ENCODE peak calls at places on chromosomes 3 and 15, in six cellular contexts. D is SK-N-SH, E is K562, T is GM12892, U is GM12878, M is HepG2. A is an unnamed sample.

GRCh38 chr15:39157902-39158301 is 423.0 kb upstream of the THBS1 start:
- DNase-seq in U (no peak), M (no peak), D (no peak), T (no peak), E (no peak), A (no peak)

GRCh38 chr3:149625795-149626194 is 32.0 kb downstream of the WWTR1 start:
- DNase-seq in D (no peak), T (no peak), M (no peak), E (no peak), U (no peak), A (no peak)

GRCh38 chr3:184110316-184110725 is 13.5 kb downstream of the HTR3E start:
- DNase-seq in T (no peak), D (no peak), U (no peak), M (peak; percentile 50), E (no peak), A (no peak)

GRCh38 chr3:149657796-149658443 is at the start of gene WWTR1:
- DNase-seq in D (peak; percentile 80), U (peak; percentile 54), T (peak; percentile 62), E (no peak), M (peak; percentile 93), A (peak; percentile 55)

GRCh38 chr15:91535856-91536500 is 317.5 kb upstream of the SLCO3A1 start:
- DNase-seq in U (no peak), M (no peak), D (no peak), T (no peak), E (no peak), A (no peak)

GRCh38 chr3:89577517-89578252 is 470.3 kb downstream of the EPHA3 start:
- DNase-seq in U (no peak), M (peak; percentile 13), T (no peak), D (no peak), E (no peak), A (no peak)

GRCh38 chr3:54427501-54427900 is 305.1 kb downstream of the CACNA2D3 start:
- DNase-seq in T (no peak), E (no peak), M (no peak), D (no peak), U (no peak), A (no peak)

GRCh38 chr15:100918690-100919480 is at the start of gene LRRK1:
- DNase-seq in D (peak; percentile 83), M (no peak), T (peak; percentile 60), E (peak; percentile 65), U (no peak), A (no peak)

GRCh38 chr3:156519758-156520162 is 35.2 kb downstream of the SSR3 start:
- DNase-seq in D (no peak), E (no peak), M (no peak), U (peak; percentile 27), T (no peak), A (no peak)

GRCh38 chr3:151895881-151896661 is 22.6 kb downstream of the SUCNR1 start:
- DNase-seq in E (no peak), M (no peak), T (no peak), U (no peak), D (no peak), A (no peak)

GRCh38 chr3:59775106-59775505 is 725.3 kb upstream of the CFAP20DC start:
- DNase-seq in M (no peak), T (no peak), D (no peak), U (no peak), E (no peak), A (no peak)

GRCh38 chr3:122183893-122184590 is 574 bp downstream of the CASR start:
- DNase-seq in U (no peak), M (no peak), D (peak; percentile 35), T (peak; percentile 10), E (no peak), A (no peak)

GRCh38 chr3:19016846-19017245 is 131.5 kb upstream of the KCNH8 start:
- DNase-seq in M (peak; percentile 16), U (no peak), T (no peak), D (no peak), E (no peak), A (no peak)

GRCh38 chr15:94263341-94264273 is 32.2 kb downstream of the MCTP2 start:
- DNase-seq in M (no peak), D (no peak), U (peak; percentile 73), E (no peak), T (no peak), A (no peak)

GRCh38 chr15:72340366-72340765 is 20.4 kb upstream of the CELF6 start:
- DNase-seq in U (no peak), E (no peak), D (no peak), T (no peak), M (no peak), A (no peak)

GRCh38 chr15:62021991-62022600 is 38.2 kb downstream of the VPS13C start:
- DNase-seq in D (no peak), E (peak; percentile 11), M (peak; percentile 15), T (no peak), U (no peak), A (no peak)

GRCh38 chr3:42473083-42473932 is 29.1 kb upstream of the VIPR1 start:
- DNase-seq in T (no peak), E (no peak), M (no peak), U (no peak), D (no peak), A (no peak)

GRCh38 chr3:179449621-179450020 is 1.6 kb downstream of the GNB4 start:
- DNase-seq in D (no peak), E (no peak), M (no peak), T (no peak), U (no peak), A (no peak)

GRCh38 chr15:62112616-62113593 is 46.1 kb downstream of the C2CD4A start:
- DNase-seq in U (no peak), T (no peak), M (peak; percentile 66), E (no peak), D (no peak), A (no peak)

GRCh38 chr3:172355836-172356235 is 92.4 kb downstream of the GHSR start:
- DNase-seq in E (no peak), D (no peak), M (no peak), U (no peak), T (no peak), A (no peak)

DNA sequence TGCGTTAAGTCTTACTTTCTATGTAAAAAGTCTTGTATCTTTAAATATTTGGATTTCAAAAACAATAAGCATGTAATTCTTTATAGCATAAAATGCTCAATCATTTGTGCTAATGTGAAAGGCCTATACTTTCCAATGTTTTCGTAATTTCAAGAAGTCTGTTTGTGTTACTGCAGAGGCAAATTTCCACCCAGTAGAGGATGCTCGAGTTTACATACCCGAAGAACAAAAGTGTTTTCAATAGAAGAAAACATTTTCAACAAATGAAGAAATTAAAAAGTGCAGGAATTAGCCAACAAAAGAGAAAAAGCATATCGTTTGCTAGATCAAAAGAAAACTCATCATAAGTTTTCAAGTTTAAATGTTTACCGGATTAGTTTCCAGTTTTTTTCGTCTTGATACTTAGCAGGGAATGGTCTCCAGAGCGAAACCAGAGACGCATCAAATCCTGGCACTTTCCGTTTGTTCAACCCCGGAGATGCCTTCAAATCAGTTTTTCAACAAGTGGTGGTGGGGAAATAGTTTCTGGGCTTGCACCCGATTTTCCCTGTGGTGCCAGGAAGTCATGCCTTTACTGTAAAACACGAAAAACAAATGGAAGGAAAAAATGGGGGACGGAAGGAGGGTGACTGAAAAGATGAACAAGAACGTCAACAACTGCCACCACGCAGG is 1.0 kb downstream of the CGGBP1 start:
- DNase-seq in M (no peak), U (no peak), D (no peak), T (no peak), E (no peak), A (no peak)
- TF ChIP-seq TAF1 in M (no peak), U (no peak), D (no peak), T (no peak), E (no peak), A (no peak)

GRCh38 chr3:130255442-130255841 is 90.0 kb upstream of the COL6A5 start:
- DNase-seq in D (no peak), M (no peak), U (no peak), T (no peak), E (no peak), A (no peak)

GRCh38 chr3:130250982-130251381 is 94.5 kb upstream of the COL6A5 start:
- DNase-seq in T (no peak), U (no peak), E (no peak), M (no peak), D (no peak), A (no peak)
- TF ChIP-seq TAF1 in T (no peak), U (no peak), E (no peak), M (no peak), D (no peak), A (no peak)

GRCh38 chr15:77468896-77469295 is 48.2 kb downstream of the HMG20A start:
- DNase-seq in E (no peak), T (no peak), D (no peak), U (no peak), M (peak; percentile 43), A (no peak)
- TF ChIP-seq TAF1 in E (no peak), T (no peak), D (no peak), U (no peak), M (no peak), A (no peak)

GRCh38 chr3:153232737-153233330 is 70.8 kb downstream of the RAP2B start:
- DNase-seq in D (no peak), E (no peak), M (no peak), U (no peak), T (no peak), A (no peak)
- TF ChIP-seq TAF1 in D (no peak), E (no peak), M (no peak), U (no peak), T (no peak), A (no peak)

GRCh38 chr3:52429031-52429430 is 15.9 kb downstream of the SEMA3G start:
- DNase-seq in E (no peak), D (no peak), M (no peak), U (no peak), T (no peak), A (no peak)

GRCh38 chr3:52430416-52430810 is 14.5 kb downstream of the SEMA3G start:
- DNase-seq in U (no peak), T (no peak), M (no peak), E (no peak), D (no peak), A (no peak)

GRCh38 chr3:52429779-52430415 is 15.0 kb downstream of the SEMA3G start:
- DNase-seq in D (peak; percentile 23), E (no peak), T (no peak), U (no peak), M (peak; percentile 95), A (no peak)

GRCh38 chr3:52431459-52432223 is 13.3 kb downstream of the SEMA3G start:
- DNase-seq in T (no peak), D (no peak), U (no peak), E (no peak), M (no peak), A (no peak)

GRCh38 chr3:52428151-52429005 is 16.5 kb downstream of the SEMA3G start:
- DNase-seq in M (peak; percentile 76), U (no peak), E (peak; percentile 31), T (no peak), D (peak; percentile 70), A (no peak)
- TF ChIP-seq TAF1 in M (no peak), U (no peak), E (no peak), T (no peak), D (no peak), A (no peak)

GRCh38 chr3:169295126-169295525 is 368.4 kb downstream of the MECOM start:
- DNase-seq in D (no peak), U (no peak), T (no peak), E (peak; percentile 12), M (no peak), A (no peak)
- TF ChIP-seq TAF1 in D (no peak), U (no peak), T (no peak), E (no peak), M (no peak), A (no peak)

A was measured in GM12891.